ENCODE peak calls at places on chromosome 4, in five cellular contexts. V, M, C, Q and B are unnamed samples.

GRCh38 chr4:141702472-141703182 is 66.2 kb downstream of the IL15 start:
- DNase-seq in Q (no peak), M (peak), C (no peak), V (no peak), B (no peak)

GRCh38 chr4:87122252-87122651 is 98.2 kb downstream of the KLHL8 start:
- DNase-seq in M (no peak), V (no peak), C (no peak), Q (no peak), B (no peak)

GRCh38 chr4:152620218-152620617 is 59.6 kb downstream of the TMEM154 start:
- DNase-seq in V (no peak), M (no peak), Q (no peak), C (no peak), B (no peak)

GRCh38 chr4:184028571-184028996 is 123.5 kb downstream of the STOX2 start:
- DNase-seq in C (peak), M (no peak), Q (no peak), V (no peak), B (no peak)

GRCh38 chr4:60757986-60758385 is 442.1 kb upstream of the ADGRL3 start:
- DNase-seq in Q (no peak), M (no peak), V (no peak), C (no peak), B (no peak)

GRCh38 chr4:92381640-92382039 is 77.9 kb downstream of the GRID2 start:
- DNase-seq in V (no peak), C (no peak), M (no peak), Q (no peak), B (no peak)

GRCh38 chr4:48347282-48347921 is 6.1 kb downstream of the SLAIN2 start:
- DNase-seq in V (no peak), C (no peak), M (no peak), Q (no peak), B (no peak)

GRCh38 chr4:9812530-9813340 is 31.3 kb downstream of the DRD5 start:
- DNase-seq in M (no peak), Q (no peak), V (no peak), C (peak), B (no peak)

GRCh38 chr4:71648923-71649322 is 135.0 kb downstream of the GC start:
- DNase-seq in M (no peak), C (no peak), Q (no peak), V (no peak), B (no peak)

GRCh38 chr4:14415146-14415545 is 587.1 kb upstream of the CPEB2 start:
- DNase-seq in M (peak), V (no peak), Q (no peak), C (no peak), B (no peak)

GRCh38 chr4:42172921-42173320 is 20.5 kb upstream of the BEND4 start:
- DNase-seq in M (no peak), V (no peak), C (no peak), Q (no peak), B (no peak)

GRCh38 chr4:4456816-4457578 is 70.1 kb downstream of the NSG1 start:
- DNase-seq in C (no peak), Q (no peak), V (no peak), M (no peak), B (no peak)

GRCh38 chr4:72094054-72094780 is 62.4 kb downstream of the NPFFR2 start:
- DNase-seq in C (no peak), M (peak), V (no peak), Q (no peak), B (no peak)

GRCh38 chr4:53199356-53199755 is 166.5 kb downstream of the SCFD2 start:
- DNase-seq in V (no peak), M (no peak), C (no peak), Q (no peak), B (no peak)

GRCh38 chr4:151184523-151185458 is 85.4 kb downstream of the RPS3A start:
- DNase-seq in M (no peak), V (no peak), Q (no peak), C (no peak), B (no peak)

GRCh38 chr4:55184600-55185523 is 59.5 kb upstream of the KDR start:
- DNase-seq in C (peak), M (no peak), V (no peak), Q (no peak), B (no peak)

GRCh38 chr4:23484689-23485088 is 405.2 kb downstream of the PPARGC1A start:
- DNase-seq in M (peak), Q (no peak), V (no peak), C (no peak), B (no peak)

GRCh38 chr4:121155893-121156292 is 8.2 kb downstream of the TNIP3 start:
- DNase-seq in Q (no peak), V (no peak), M (no peak), C (no peak), B (no peak)

GRCh38 chr4:175252642-175253041 is 334.5 kb downstream of the ADAM29 start:
- DNase-seq in V (no peak), C (no peak), M (no peak), Q (no peak), B (no peak)

GRCh38 chr4:70600305-70600704 is 8.2 kb downstream of the AMBN start:
- DNase-seq in V (no peak), C (no peak), Q (no peak), M (no peak), B (no peak)

GRCh38 chr4:14831447-14831846 is 170.8 kb upstream of the CPEB2 start:
- DNase-seq in M (no peak), C (no peak), Q (no peak), V (no peak), B (no peak)

GRCh38 chr4:7021930-7022658 is 21.1 kb upstream of the TADA2B start:
- DNase-seq in C (no peak), Q (no peak), V (no peak), M (peak), B (no peak)

GRCh38 chr4:48329976-48330375 is 11.4 kb upstream of the SLAIN2 start:
- DNase-seq in Q (no peak), C (no peak), M (no peak), V (no peak), B (no peak)

GRCh38 chr4:78781925-78782324 is 5.8 kb downstream of the BMP2K start:
- DNase-seq in Q (no peak), V (no peak), C (no peak), M (no peak), B (no peak)

GRCh38 chr4:185398618-185399017 is 2.0 kb downstream of the ANKRD37 start:
- DNase-seq in V (no peak), Q (no peak), C (no peak), M (no peak), B (no peak)

GRCh38 chr4:114078636-114079035 is 99.2 kb upstream of the ARSJ start:
- DNase-seq in V (no peak), C (no peak), M (no peak), Q (no peak), B (no peak)

GRCh38 chr4:3267576-3268394 is 18.8 kb downstream of the MSANTD1 start:
- DNase-seq in M (peak), V (no peak), Q (no peak), C (no peak), B (no peak)

GRCh38 chr4:122334828-122335227 is 44.0 kb upstream of the ADAD1 start:
- DNase-seq in V (no peak), C (no peak), M (no peak), Q (no peak), B (no peak)

GRCh38 chr4:75643651-75644050 is 13.3 kb upstream of the CDKL2 start:
- DNase-seq in V (no peak), C (no peak), Q (no peak), M (no peak), B (no peak)

GRCh38 chr4:184450045-184450444 is 24.3 kb downstream of the IRF2 start:
- DNase-seq in Q (no peak), M (no peak), V (no peak), C (no peak), B (no peak)